ENCODE peak calls at places on chromosomes 11 and 22, in ten cellular contexts. D is heart right ventricle, N is body of pancreas, W is mucosa of descending colon, I is Calu3, Q is cardiac muscle cell, Y is OCI-LY7, O is A549, H is bronchial epithelial cell, J is left ventricle myocardium inferior. U is an unnamed sample.

GRCh38 chr11:134246100-134246499 is 7.1 kb downstream of the THYN1 start:
- DNase-seq in D (no peak), N (no peak), W (no peak), I (no peak), Q (no peak), Y (no peak), O (no peak), H (no peak), J (no peak), U (no peak)

GRCh38 chr22:42682113-42682851 is 33.1 kb upstream of the CYB5R3 start:
- DNase-seq in D (no peak), N (no peak), W (no peak), I (no peak), Q (no peak), Y (no peak), O (no peak), H (no peak), J (no peak), U (no peak)

GRCh38 chr11:117815262-117815803 is 9.2 kb downstream of the FXYD2 start:
- DNase-seq in D (peak), N (peak), W (peak), I (no peak), Q (no peak), Y (peak), O (no peak), H (no peak), J (no peak), U (no peak)

GRCh38 chr11:96267490-96268010 is 75.4 kb downstream of the MAML2 start:
- DNase-seq in D (no peak), N (no peak), W (no peak), I (no peak), Q (no peak), Y (peak), O (no peak), H (no peak), J (no peak), U (no peak)

GRCh38 chr11:134524201-134524600 is 112.2 kb upstream of the B3GAT1 start:
- DNase-seq in D (no peak), N (no peak), W (no peak), I (no peak), Q (no peak), Y (no peak), O (no peak), H (no peak), J (peak), U (no peak)

GRCh38 chr22:29578462-29578861 is 2.5 kb downstream of the NIPSNAP1 start:
- DNase-seq in D (no peak), N (no peak), W (no peak), I (no peak), Q (no peak), Y (no peak), O (no peak), H (no peak), J (no peak), U (no peak)

GRCh38 chr11:64165482-64165841 is 451 bp downstream of the MACROD1 start:
- DNase-seq in D (peak), N (peak), W (peak), I (peak), Q (peak), Y (peak), O (peak), H (no peak), J (no peak), U (peak)

GRCh38 chr11:36000616-36001190 is 56.8 kb downstream of the LDLRAD3 start:
- DNase-seq in D (no peak), N (peak), W (no peak), I (peak), Q (no peak), Y (no peak), O (no peak), H (peak), J (no peak), U (no peak)

GRCh38 chr22:43346521-43346929 is 3.4 kb upstream of the SCUBE1 start:
- DNase-seq in D (peak), N (peak), W (peak), I (peak), Q (peak), Y (peak), O (peak), H (peak), J (peak), U (peak)

GRCh38 chr22:30694638-30695350 is at the start of gene OSBP2:
- DNase-seq in D (peak), N (peak), W (peak), I (peak), Q (peak), Y (no peak), O (no peak), H (no peak), J (peak), U (peak)

GRCh38 chr11:59144579-59145345 is 2.1 kb downstream of the FAM111A start:
- DNase-seq in D (peak), N (peak), W (peak), I (peak), Q (peak), Y (peak), O (peak), H (peak), J (peak), U (peak)

GRCh38 chr11:102010776-102011500 is 36.3 kb upstream of the CFAP300 start:
- DNase-seq in D (peak), N (no peak), W (peak), I (peak), Q (peak), Y (no peak), O (peak), H (peak), J (peak), U (peak)

GRCh38 chr22:29773233-29773632 is 6.1 kb downstream of the UQCR10 start:
- DNase-seq in D (no peak), N (no peak), W (no peak), I (peak), Q (no peak), Y (no peak), O (peak), H (peak), J (no peak), U (no peak)

GRCh38 chr11:33413296-33413695 is 156.1 kb downstream of the HIPK3 start:
- DNase-seq in D (no peak), N (no peak), W (no peak), I (no peak), Q (no peak), Y (no peak), O (no peak), H (no peak), J (no peak), U (no peak)

GRCh38 chr22:31944700-31945477 is 554 bp downstream of the YWHAH start:
- DNase-seq in D (peak), N (no peak), W (peak), I (peak), Q (peak), Y (peak), O (peak), H (no peak), J (peak), U (peak)

GRCh38 chr11:73629907-73630306 is 16.5 kb upstream of the PLEKHB1 start:
- DNase-seq in D (no peak), N (no peak), W (no peak), I (no peak), Q (no peak), Y (no peak), O (no peak), H (no peak), J (no peak), U (no peak)

GRCh38 chr11:35511666-35512065 is 13.8 kb downstream of the PAMR1 start:
- DNase-seq in D (no peak), N (no peak), W (no peak), I (no peak), Q (no peak), Y (no peak), O (peak), H (peak), J (no peak), U (no peak)

GRCh38 chr22:37082251-37082650 is 27.3 kb downstream of the TMPRSS6 start:
- DNase-seq in D (no peak), N (no peak), W (no peak), I (no peak), Q (no peak), Y (no peak), O (no peak), H (no peak), J (no peak), U (no peak)

GRCh38 chr11:7202412-7202811 is 49.3 kb upstream of the SYT9 start:
- DNase-seq in D (no peak), N (no peak), W (no peak), I (no peak), Q (no peak), Y (no peak), O (no peak), H (no peak), J (no peak), U (no peak)

GRCh38 chr11:68998390-68998911 is 14.6 kb downstream of the MRGPRF start:
- DNase-seq in D (no peak), N (peak), W (no peak), I (no peak), Q (peak), Y (no peak), O (no peak), H (no peak), J (no peak), U (no peak)

DNA sequence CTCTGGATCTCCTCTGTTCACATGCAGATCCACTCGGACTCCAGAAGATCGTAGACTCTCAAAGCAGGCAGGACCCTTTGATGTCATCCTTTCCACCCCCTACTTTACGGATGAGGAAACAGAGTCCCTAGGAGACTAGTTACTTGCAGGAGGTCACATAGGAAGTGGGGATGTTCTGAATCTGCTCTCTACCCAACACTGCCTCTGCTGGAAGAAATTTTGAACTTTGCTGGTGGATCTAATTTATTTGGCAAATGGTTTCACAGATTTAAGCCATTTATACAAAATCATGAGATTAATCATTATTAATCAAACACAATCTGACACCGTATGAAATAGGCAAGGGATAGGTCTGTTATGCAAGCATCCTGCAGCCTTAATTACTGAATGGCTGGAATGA is 55.0 kb upstream of the USP47 start:
- DNase-seq in D (no peak), N (no peak), W (no peak), I (peak), Q (peak), Y (no peak), O (no peak), H (peak), J (no peak), U (peak)
- TF ChIP-seq CTCF in D (peak), N (peak), W (no peak), I (peak), Q (peak), Y (peak), O (peak), H (peak), J (peak), U (no peak)

GRCh38 chr11:41301023-41301422 is 158.4 kb downstream of the LRRC4C start:
- DNase-seq in D (no peak), N (no peak), W (no peak), I (no peak), Q (no peak), Y (no peak), O (no peak), H (peak), J (no peak), U (no peak)
- TF ChIP-seq CTCF in D (no peak), N (no peak), W (no peak), I (no peak), Q (no peak), Y (no peak), O (no peak), H (no peak), J (no peak), U (no peak)

GRCh38 chr11:71936825-71937224 is 8.0 kb downstream of the RNF121 start:
- DNase-seq in D (no peak), N (no peak), W (no peak), I (no peak), Q (no peak), Y (no peak), O (no peak), H (peak), J (no peak), U (no peak)

GRCh38 chr11:71933141-71933933 is 4.5 kb downstream of the RNF121 start:
- DNase-seq in D (no peak), N (no peak), W (no peak), I (no peak), Q (no peak), Y (no peak), O (no peak), H (no peak), J (no peak), U (no peak)

GRCh38 chr11:71935338-71935925 is 6.6 kb downstream of the RNF121 start:
- DNase-seq in D (no peak), N (no peak), W (no peak), I (no peak), Q (no peak), Y (no peak), O (no peak), H (peak), J (no peak), U (no peak)

GRCh38 chr11:71931245-71931602 is 2.4 kb downstream of the RNF121 start:
- DNase-seq in D (no peak), N (no peak), W (no peak), I (no peak), Q (no peak), Y (no peak), O (no peak), H (no peak), J (no peak), U (no peak)

DNA sequence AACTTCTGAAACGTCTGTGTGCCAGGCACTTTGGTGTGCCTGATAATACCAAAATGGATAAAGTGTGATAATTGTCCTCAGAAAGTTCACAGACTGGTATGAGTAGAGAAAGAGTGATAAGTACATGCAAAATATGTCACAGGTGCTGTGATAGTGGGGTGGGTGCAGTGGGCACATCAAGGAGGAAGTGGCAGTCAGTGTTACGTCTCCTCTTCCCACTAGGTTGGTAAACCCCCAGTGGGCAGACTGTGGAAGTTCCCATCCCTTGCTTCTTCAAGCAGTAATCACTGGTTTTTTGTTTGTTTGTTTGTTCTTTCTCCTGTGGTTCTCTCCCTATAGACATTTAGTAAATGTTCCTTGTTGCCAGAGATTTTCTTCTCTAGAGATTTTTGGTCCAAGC is 5.4 kb downstream of the RNF121 start:
- DNase-seq in D (no peak), N (no peak), W (no peak), I (no peak), Q (no peak), Y (no peak), O (no peak), H (no peak), J (no peak), U (no peak)
- TF ChIP-seq CTCF in D (no peak), N (no peak), W (no peak), I (no peak), Q (no peak), Y (no peak), O (no peak), H (no peak), J (no peak), U (no peak)

GRCh38 chr11:92340839-92341238 is 116.2 kb downstream of the FAT3 start:
- DNase-seq in D (no peak), N (no peak), W (peak), I (peak), Q (no peak), Y (peak), O (no peak), H (peak), J (no peak), U (peak)
- TF ChIP-seq CTCF in D (peak), N (peak), W (no peak), I (peak), Q (peak), Y (peak), O (peak), H (peak), J (peak), U (peak)

GRCh38 chr11:114317738-114318137 is 21.5 kb downstream of the NNMT start:
- DNase-seq in D (peak), N (no peak), W (peak), I (no peak), Q (peak), Y (peak), O (no peak), H (no peak), J (peak), U (peak)
- TF ChIP-seq CTCF in D (peak), N (no peak), W (no peak), I (no peak), Q (peak), Y (peak), O (peak), H (peak), J (peak), U (no peak)

DNA sequence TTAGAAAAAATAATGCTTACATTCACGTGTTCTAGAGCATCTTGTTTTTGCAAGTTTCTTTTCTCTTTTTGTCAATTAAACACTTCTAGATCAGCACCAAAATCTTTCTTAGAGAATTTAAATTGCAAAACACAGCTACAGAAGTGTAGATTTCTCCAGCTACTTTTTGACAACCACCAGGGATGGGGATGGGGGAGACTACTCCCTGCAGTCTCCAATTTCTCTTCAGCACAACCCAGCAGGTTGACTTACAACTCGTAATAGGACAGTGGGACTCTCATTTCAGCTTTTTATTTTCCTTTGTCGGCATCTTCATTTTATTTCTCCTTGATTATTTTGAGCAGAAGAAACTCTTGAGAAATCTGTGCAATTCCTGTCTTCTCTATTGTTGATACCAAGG is 441.2 kb downstream of the LRRC4C start:
- DNase-seq in D (no peak), N (no peak), W (no peak), I (no peak), Q (no peak), Y (no peak), O (no peak), H (no peak), J (no peak), U (no peak)
- TF ChIP-seq CTCF in D (no peak), N (no peak), W (no peak), I (no peak), Q (no peak), Y (no peak), O (no peak), H (no peak), J (no peak), U (no peak)

DNA sequence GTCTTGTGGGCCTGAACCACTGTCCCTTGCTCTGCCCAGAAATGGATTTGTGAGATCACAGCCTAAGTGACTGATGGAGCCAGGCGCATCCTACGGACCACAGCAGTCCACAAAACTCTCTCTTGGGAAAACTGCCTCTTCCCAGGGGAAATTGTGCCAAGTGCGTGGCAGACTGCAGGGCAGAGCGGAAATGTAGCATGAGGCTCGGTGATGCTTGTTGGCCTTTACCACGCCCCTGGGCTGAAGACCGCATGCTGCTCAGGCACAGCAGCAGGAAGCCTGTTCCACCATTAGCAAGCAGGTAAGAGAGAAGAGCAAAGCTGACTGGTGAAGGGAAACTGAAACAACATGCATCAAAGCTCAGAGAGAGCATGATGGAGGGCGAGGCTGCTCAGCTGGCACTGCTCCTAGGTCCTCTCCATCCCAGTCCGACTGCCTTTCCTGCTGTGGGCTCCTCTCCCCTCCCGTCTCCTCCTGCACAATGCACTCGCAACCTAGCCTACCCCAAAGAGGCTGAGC is 26.5 kb upstream of the SCARF2 start:
- DNase-seq in D (no peak), N (no peak), W (no peak), I (no peak), Q (no peak), Y (peak), O (no peak), H (no peak), J (no peak), U (no peak)
- TF ChIP-seq CTCF in D (no peak), N (no peak), W (no peak), I (no peak), Q (no peak), Y (no peak), O (no peak), H (no peak), J (no peak), U (no peak)

DNA sequence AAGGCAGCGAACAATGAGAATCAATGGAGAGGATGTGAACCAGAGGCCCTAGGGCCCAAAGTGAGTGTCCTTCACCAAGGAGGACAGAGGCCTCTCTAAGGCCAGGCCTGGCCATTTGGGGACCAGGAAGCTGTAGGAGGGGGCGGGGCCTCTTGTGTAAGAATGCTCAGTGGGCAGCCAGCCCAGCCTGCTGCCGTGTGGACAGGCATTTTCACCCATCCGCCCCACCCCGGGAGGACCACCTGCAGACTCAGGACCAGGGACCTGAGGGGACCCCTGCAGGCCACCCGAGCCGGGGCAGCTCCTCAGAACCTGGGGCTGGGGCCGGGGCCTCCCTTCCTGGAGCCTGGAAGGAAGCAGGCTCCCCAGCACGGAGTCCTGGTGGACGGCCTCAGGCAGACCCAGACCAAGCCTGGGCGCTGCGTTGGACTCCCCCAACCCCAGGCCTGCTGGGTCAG is 1.7 kb upstream of the TRABD start:
- DNase-seq in D (peak), N (peak), W (peak), I (peak), Q (peak), Y (no peak), O (no peak), H (no peak), J (peak), U (no peak)
- TF ChIP-seq CTCF in D (no peak), N (no peak), W (no peak), I (no peak), Q (no peak), Y (no peak), O (no peak), H (no peak), J (no peak), U (no peak)

GRCh38 chr22:44889233-44889878 is 120.4 kb downstream of the PHF21B start:
- DNase-seq in D (no peak), N (no peak), W (no peak), I (no peak), Q (no peak), Y (no peak), O (no peak), H (no peak), J (no peak), U (no peak)
- TF ChIP-seq CTCF in D (no peak), N (no peak), W (no peak), I (no peak), Q (no peak), Y (no peak), O (no peak), H (no peak), J (peak), U (no peak)

DNA sequence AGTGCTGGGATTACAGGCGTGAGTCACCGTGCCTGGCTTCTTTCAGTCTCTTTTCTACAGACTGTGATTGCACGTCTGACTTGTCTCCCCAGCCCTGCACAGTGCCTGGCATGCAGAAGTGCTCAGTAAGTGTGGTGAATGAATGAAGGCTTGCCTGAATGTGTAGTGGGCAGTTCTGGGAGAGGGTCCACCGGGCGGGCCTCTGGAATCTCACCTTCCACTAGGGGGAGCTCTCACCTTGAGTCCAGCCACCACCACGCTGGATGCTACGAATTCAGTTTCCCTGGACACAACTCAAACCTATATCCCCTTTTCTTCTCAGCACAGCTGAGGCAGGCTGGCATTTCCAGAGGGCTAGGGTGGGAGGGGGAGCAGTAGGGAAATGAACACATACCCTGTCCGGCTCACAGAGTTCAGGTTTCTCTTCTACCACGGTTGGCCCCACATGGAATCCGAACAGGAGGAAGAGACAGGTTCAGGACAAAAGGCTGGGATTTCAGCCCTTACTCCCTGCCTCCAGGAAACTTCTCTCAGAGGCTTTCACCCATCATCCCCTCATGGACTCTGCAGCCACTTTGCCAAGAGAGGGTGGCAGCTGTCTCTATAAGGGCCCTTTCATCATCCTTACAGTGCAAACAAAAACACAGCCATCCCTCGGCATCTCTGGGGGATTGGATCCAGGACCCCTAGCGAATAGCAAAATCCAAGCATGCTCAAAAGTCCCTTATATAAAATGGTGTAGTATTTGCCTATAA is 86.8 kb downstream of the NECTIN1 start:
- DNase-seq in D (no peak), N (no peak), W (peak), I (peak), Q (peak), Y (peak), O (peak), H (peak), J (no peak), U (no peak)
- TF ChIP-seq CTCF in D (peak), N (peak), W (peak), I (peak), Q (peak), Y (peak), O (peak), H (peak), J (peak), U (peak)